ENCODE peak calls at places on chromosomes 6 and 20, in ten cellular contexts. C is lower leg skin; W is mucosa of descending colon; U is hepatocyte; B is activated CD8-positive, alpha-beta T cell treated with anti-CD3 and anti-CD28 coated beads for 36 hours; N is tibial nerve; I is astrocyte; Q is AG04450; M is Calu3; K is epithelial cell of esophagus. O is an unnamed sample.

GRCh38 chr6:403659-404655 is 12.4 kb downstream of the IRF4 start:
- DNase-seq in B (peak), C (no peak), N (no peak), Q (no peak), U (no peak), I (no peak), M (no peak), W (peak), K (no peak), O (no peak)

GRCh38 chr20:52150440-52151258 is 40.9 kb downstream of the ZFP64 start:
- DNase-seq in K (peak), B (peak), N (peak), W (no peak), C (no peak), U (peak), Q (peak), M (peak), I (no peak), O (peak)

GRCh38 chr6:2498224-2498623 is 252.5 kb downstream of the MYLK4 start:
- DNase-seq in B (no peak), U (no peak), C (peak), M (no peak), W (no peak), I (peak), N (no peak), K (peak), Q (no peak), O (no peak)

GRCh38 chr20:56978475-56978874 is 288.0 kb downstream of the BMP7 start:
- DNase-seq in B (no peak), N (no peak), U (no peak), W (no peak), Q (no peak), C (no peak), K (no peak), I (no peak), M (no peak), O (no peak)

GRCh38 chr6:31640612-31641011 is 11.8 kb downstream of the BAG6 start:
- DNase-seq in M (no peak), I (no peak), W (no peak), U (no peak), K (no peak), B (no peak), N (no peak), Q (no peak), C (no peak), O (no peak)

GRCh38 chr20:6162239-6162638 is 39.4 kb upstream of the FERMT1 start:
- DNase-seq in I (peak), K (no peak), Q (no peak), M (no peak), U (no peak), B (no peak), W (no peak), C (peak), N (peak), O (no peak)

GRCh38 chr6:12483712-12484111 is 193.6 kb downstream of the EDN1 start:
- DNase-seq in K (peak), I (peak), M (peak), N (no peak), B (peak), C (no peak), Q (peak), U (no peak), W (no peak), O (no peak)

GRCh38 chr6:87297115-87297514 is 25.3 kb upstream of the SMIM8 start:
- DNase-seq in K (peak), N (no peak), W (no peak), B (no peak), U (no peak), Q (no peak), M (no peak), C (no peak), I (no peak), O (no peak)

GRCh38 chr6:169213814-169214520 is 39.7 kb downstream of the THBS2 start:
- DNase-seq in I (no peak), K (no peak), N (no peak), U (no peak), W (no peak), Q (no peak), C (no peak), B (no peak), M (no peak), O (no peak)

GRCh38 chr6:161564951-161565350 is 291.1 kb upstream of the AGPAT4 start:
- DNase-seq in Q (no peak), I (no peak), C (no peak), U (no peak), B (no peak), K (no peak), N (no peak), W (no peak), M (no peak), O (no peak)

GRCh38 chr6:26045939-26046368 is 41.3 kb upstream of the HFE start:
- DNase-seq in W (no peak), N (no peak), K (no peak), B (no peak), U (no peak), C (no peak), I (no peak), Q (no peak), M (no peak), O (no peak)

GRCh38 chr6:28777147-28777461 is 146.7 kb downstream of the TRIM27 start:
- DNase-seq in K (no peak), W (no peak), U (no peak), C (no peak), N (no peak), Q (no peak), I (no peak), B (no peak), M (no peak), O (no peak)

GRCh38 chr6:138004423-138005287 is 102.6 kb downstream of the PERP start:
- DNase-seq in C (peak), K (peak), M (peak), U (peak), Q (no peak), I (no peak), W (no peak), N (peak), B (peak), O (no peak)

GRCh38 chr6:130831598-130831997 is 4.4 kb downstream of the SMLR1 start:
- DNase-seq in W (no peak), U (no peak), I (peak), C (no peak), K (no peak), Q (no peak), B (no peak), N (no peak), M (no peak), O (no peak)

GRCh38 chr6:150733726-150734125 is 131.8 kb upstream of the MTHFD1L start:
- DNase-seq in Q (no peak), C (no peak), N (no peak), K (no peak), U (no peak), M (no peak), I (no peak), B (no peak), W (no peak), O (no peak)

GRCh38 chr6:157273756-157274088 is 49.6 kb downstream of the TMEM242 start:
- DNase-seq in W (peak), U (peak), Q (no peak), B (peak), N (no peak), I (no peak), M (peak), K (peak), C (peak), O (peak)

GRCh38 chr20:12171927-12172581 is 254.4 kb downstream of the BTBD3 start:
- DNase-seq in Q (peak), U (no peak), I (peak), M (no peak), B (no peak), N (no peak), C (no peak), W (no peak), K (no peak), O (no peak)

GRCh38 chr6:97240222-97240621 is 42.8 kb downstream of the MMS22L start:
- DNase-seq in U (no peak), B (no peak), K (peak), I (peak), M (no peak), N (no peak), W (no peak), C (no peak), Q (no peak), O (no peak)

GRCh38 chr6:43687079-43687436 is 533 bp downstream of the MRPS18A start:
- DNase-seq in C (no peak), W (no peak), N (no peak), K (no peak), U (no peak), B (no peak), Q (no peak), M (no peak), I (no peak), O (no peak)

GRCh38 chr20:54212226-54212625 is 4.3 kb downstream of the PFDN4 start:
- DNase-seq in C (no peak), U (no peak), W (no peak), Q (no peak), K (no peak), N (no peak), B (no peak), I (peak), M (no peak), O (no peak)

GRCh38 chr6:35300848-35301247 is 3.2 kb downstream of the DEF6 start:
- DNase-seq in W (no peak), K (no peak), M (no peak), N (no peak), Q (no peak), U (no peak), B (peak), I (no peak), C (no peak), O (no peak)

GRCh38 chr6:128339635-128340436 is 180.6 kb downstream of the PTPRK start:
- DNase-seq in N (no peak), K (no peak), C (no peak), U (no peak), W (no peak), I (peak), B (no peak), M (no peak), Q (peak), O (no peak)

GRCh38 chr6:121319112-121319553 is 15.1 kb downstream of the TBC1D32 start:
- DNase-seq in B (no peak), K (peak), I (no peak), Q (no peak), C (no peak), M (no peak), W (no peak), N (no peak), U (peak), O (no peak)

GRCh38 chr20:37071481-37071911 is 24.3 kb downstream of the RBL1 start:
- DNase-seq in W (no peak), B (peak), I (peak), C (peak), M (no peak), U (no peak), K (peak), Q (no peak), N (no peak), O (no peak)

GRCh38 chr6:43725643-43726580 is 38.3 kb upstream of the MRPS18A start:
- DNase-seq in Q (no peak), I (no peak), W (no peak), N (no peak), B (peak), U (no peak), M (no peak), C (no peak), K (no peak), O (no peak)

GRCh38 chr6:152151930-152152329 is 344.4 kb downstream of the ESR1 start:
- DNase-seq in N (no peak), B (no peak), W (no peak), U (no peak), K (no peak), I (no peak), M (no peak), Q (no peak), C (no peak), O (no peak)

GRCh38 chr20:54172856-54173652 is 732 bp downstream of the CYP24A1 start:
- DNase-seq in W (no peak), N (no peak), Q (no peak), C (no peak), K (peak), U (no peak), I (peak), M (peak), B (peak), O (no peak)

GRCh38 chr6:169589293-169589692 is 112.5 kb downstream of the WDR27 start:
- DNase-seq in U (no peak), B (peak), W (peak), Q (no peak), N (no peak), M (peak), C (no peak), I (peak), K (peak), O (no peak)

GRCh38 chr20:45095753-45096371 is 5.1 kb downstream of the KCNS1 start:
- DNase-seq in B (peak), I (no peak), N (peak), C (no peak), W (no peak), M (peak), K (peak), Q (no peak), U (peak), O (peak)

GRCh38 chr6:165456327-165456726 is 146.9 kb upstream of the C6orf118 start:
- DNase-seq in B (no peak), M (no peak), I (no peak), U (no peak), C (no peak), N (no peak), Q (no peak), K (no peak), W (no peak), O (no peak)

GRCh38 chr20:2794202-2794748 is 6.2 kb downstream of the CPXM1 start:
- DNase-seq in K (no peak), W (no peak), B (no peak), C (peak), M (no peak), N (no peak), Q (no peak), U (no peak), I (no peak), O (no peak)

GRCh38 chr6:143807103-143807425 is 36.1 kb upstream of the LTV1 start:
- DNase-seq in M (no peak), B (no peak), K (no peak), N (no peak), Q (no peak), U (no peak), I (no peak), C (no peak), W (no peak), O (no peak)

GRCh38 chr6:43416935-43417334 is 10.4 kb upstream of the ABCC10 start:
- DNase-seq in N (no peak), C (no peak), I (no peak), U (no peak), W (no peak), Q (no peak), K (no peak), M (no peak), B (no peak), O (no peak)

GRCh38 chr6:151205971-151206600 is 33.7 kb upstream of the AKAP12 start:
- DNase-seq in I (no peak), C (no peak), W (no peak), B (no peak), Q (no peak), K (peak), N (no peak), M (no peak), U (no peak), O (no peak)

GRCh38 chr6:9412951-9413559 is 977.7 kb upstream of the SLC35B3 start:
- DNase-seq in C (no peak), K (peak), I (no peak), B (peak), M (peak), Q (no peak), U (peak), N (no peak), W (no peak), O (peak)
- TF ChIP-seq CTCF in C (no peak), K (peak), I (peak), B (peak), M (no peak), Q (peak), U (peak), N (no peak), W (peak), O (peak)

GRCh38 chr20:34877002-34877264 is 521 bp downstream of the ACSS2 start:
- DNase-seq in C (no peak), Q (no peak), B (no peak), W (no peak), I (no peak), K (no peak), U (no peak), M (peak), N (no peak), O (no peak)
- TF ChIP-seq CTCF in C (no peak), Q (no peak), B (no peak), W (no peak), I (no peak), K (no peak), U (no peak), M (no peak), N (no peak), O (no peak)

GRCh38 chr6:166514196-166514595 is 72.3 kb downstream of the RAMACL start:
- DNase-seq in C (peak), M (peak), I (no peak), Q (no peak), K (no peak), B (no peak), U (no peak), W (no peak), N (no peak), O (no peak)
- TF ChIP-seq CTCF in C (no peak), M (peak), I (peak), Q (no peak), K (no peak), B (no peak), U (no peak), W (no peak), N (no peak), O (no peak)

GRCh38 chr6:113560376-113560775 is 296.8 kb upstream of the MARCKS start:
- DNase-seq in C (no peak), M (no peak), B (no peak), Q (no peak), K (no peak), W (no peak), I (no peak), U (no peak), N (no peak), O (no peak)

GRCh38 chr6:113565306-113565705 is 291.8 kb upstream of the MARCKS start:
- DNase-seq in N (no peak), U (no peak), I (no peak), K (no peak), Q (no peak), C (no peak), W (no peak), B (no peak), M (no peak), O (no peak)

GRCh38 chr6:113560908-113561307 is 296.2 kb upstream of the MARCKS start:
- DNase-seq in Q (peak), M (no peak), B (no peak), N (no peak), U (no peak), K (peak), C (no peak), I (peak), W (no peak), O (no peak)

GRCh38 chr6:113562248-113562647 is 294.9 kb upstream of the MARCKS start:
- DNase-seq in C (no peak), Q (no peak), N (no peak), W (no peak), U (no peak), I (no peak), M (no peak), B (no peak), K (no peak), O (no peak)

GRCh38 chr6:113564401-113565161 is 292.6 kb upstream of the MARCKS start:
- DNase-seq in B (no peak), C (peak), I (peak), W (peak), M (no peak), Q (peak), K (peak), U (peak), N (peak), O (no peak)
- TF ChIP-seq CTCF in B (no peak), C (no peak), I (no peak), W (no peak), M (no peak), Q (no peak), K (peak), U (no peak), N (peak), O (no peak)

DNA sequence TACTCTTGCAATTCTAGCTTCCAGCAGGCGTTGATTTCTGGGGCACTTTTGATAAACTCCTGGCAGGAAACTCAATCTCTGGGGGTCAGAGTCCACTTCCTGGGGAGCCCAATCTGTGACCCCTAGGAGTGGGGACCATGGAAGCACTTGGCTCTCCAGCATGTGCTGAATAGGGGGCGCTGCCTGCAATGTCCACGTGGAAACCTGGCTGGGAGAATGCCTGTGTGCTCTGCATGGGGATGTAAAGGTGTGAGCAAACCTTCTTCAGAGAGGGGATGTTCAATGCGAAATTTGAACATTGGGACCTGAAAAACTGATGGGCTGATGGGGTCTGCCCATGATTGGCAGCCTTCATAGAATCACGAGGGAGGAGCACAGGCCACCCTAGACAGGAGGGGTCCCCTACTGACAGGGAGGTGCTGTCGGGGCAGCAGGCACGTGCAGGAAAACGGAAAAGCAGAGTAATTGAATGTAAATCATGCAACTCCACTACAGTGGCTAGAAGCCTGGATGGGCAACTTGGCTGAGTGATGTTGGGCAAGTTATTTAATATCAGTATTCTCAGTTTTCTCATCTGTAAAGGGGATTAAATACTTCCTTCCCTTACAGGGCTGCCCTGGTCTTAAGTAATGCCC is 47.8 kb downstream of the CEP43 start:
- DNase-seq in M (no peak), C (no peak), U (no peak), N (no peak), K (no peak), Q (no peak), I (no peak), B (no peak), W (no peak), O (no peak)
- TF ChIP-seq CTCF in M (no peak), C (no peak), U (no peak), N (no peak), K (no peak), Q (no peak), I (no peak), B (no peak), W (no peak), O (no peak)

DNA sequence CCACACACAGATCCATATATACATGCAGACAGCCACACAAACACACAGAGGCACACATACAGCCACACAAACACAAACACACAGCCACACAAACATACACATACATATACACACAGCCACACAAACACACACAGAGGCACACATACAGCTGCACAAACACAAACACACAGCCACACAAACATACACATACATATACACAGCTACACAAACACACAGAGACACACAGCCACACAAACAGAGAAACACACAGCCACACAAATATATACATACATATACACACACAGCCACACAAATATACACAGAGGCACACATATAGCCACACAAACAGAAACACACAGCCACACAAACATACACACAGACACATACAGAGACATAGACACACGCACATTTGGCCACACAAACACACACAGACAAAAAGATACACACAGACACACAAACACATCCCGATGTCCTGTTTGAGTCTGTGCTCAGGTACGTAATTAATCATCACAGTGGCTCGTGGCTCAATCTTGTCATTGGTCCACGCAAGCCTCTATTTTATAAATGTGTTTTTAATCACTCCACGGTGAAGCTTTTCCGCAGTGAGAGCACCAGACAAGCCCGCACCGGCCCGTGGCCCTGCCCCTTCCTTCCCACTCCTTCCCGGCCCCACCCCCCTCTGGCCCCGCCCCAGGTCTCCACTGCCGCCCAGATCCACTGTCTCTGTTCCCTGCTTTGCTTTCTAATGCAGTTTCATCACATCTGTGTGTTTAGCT is 135.3 kb downstream of the CDH4 start:
- DNase-seq in I (peak), K (peak), M (no peak), W (no peak), B (peak), C (no peak), U (peak), Q (no peak), N (no peak), O (no peak)
- TF ChIP-seq CTCF in I (no peak), K (no peak), M (no peak), W (no peak), B (no peak), C (no peak), U (no peak), Q (no peak), N (no peak), O (no peak)

GRCh38 chr6:155595264-155595663 is 139.6 kb upstream of the NOX3 start:
- DNase-seq in B (no peak), N (no peak), U (no peak), W (no peak), Q (no peak), M (no peak), I (no peak), K (no peak), C (no peak), O (no peak)
- TF ChIP-seq CTCF in B (no peak), N (no peak), U (no peak), W (no peak), Q (no peak), M (no peak), I (no peak), K (no peak), C (no peak), O (no peak)

GRCh38 chr6:6709106-6709505 is 120.6 kb downstream of the LY86 start:
- DNase-seq in N (no peak), M (no peak), B (no peak), I (no peak), W (no peak), K (no peak), C (no peak), Q (no peak), U (no peak), O (no peak)

GRCh38 chr6:6705061-6705425 is 116.5 kb downstream of the LY86 start:
- DNase-seq in M (no peak), K (no peak), I (no peak), N (no peak), W (no peak), C (no peak), U (no peak), Q (no peak), B (no peak), O (no peak)

GRCh38 chr6:6704423-6705060 is 116.0 kb downstream of the LY86 start:
- DNase-seq in M (no peak), K (peak), C (no peak), N (no peak), B (no peak), W (no peak), U (no peak), I (no peak), Q (no peak), O (no peak)

GRCh38 chr6:6703720-6704422 is 115.4 kb downstream of the LY86 start:
- DNase-seq in C (peak), Q (no peak), U (no peak), W (peak), K (no peak), M (no peak), N (no peak), I (no peak), B (no peak), O (no peak)

GRCh38 chr6:6707143-6707542 is 118.6 kb downstream of the LY86 start:
- DNase-seq in B (no peak), Q (no peak), I (no peak), N (no peak), C (no peak), K (peak), U (no peak), W (no peak), M (no peak), O (no peak)
- TF ChIP-seq CTCF in B (no peak), Q (no peak), I (no peak), N (no peak), C (no peak), K (no peak), U (no peak), W (no peak), M (no peak), O (no peak)